ENCODE peak calls at places on chromosomes 1 and 21, in four cellular contexts. Z is NT2/D1, L is breast epithelium, M is pancreas. V is an unnamed sample. For H3K27me3, the result is how much of the 10 kb centered on the place peaks cover.

GRCh38 chr1:41665962-41666917 is 181.8 kb upstream of the EDN2 start:
- DNase-seq in L (no peak), M (no peak), Z (no peak), V (no peak)

GRCh38 chr1:31991202-31991601 is 22.5 kb upstream of the KHDRBS1 start:
- DNase-seq in L (no peak), Z (no peak), M (no peak), V (no peak)

GRCh38 chr1:110515896-110516295 is 3.1 kb downstream of the KCNA10 start:
- DNase-seq in L (no peak), Z (no peak), M (no peak), V (no peak)

GRCh38 chr1:156154317-156154749 is 948 bp downstream of the SEMA4A start:
- DNase-seq in Z (no peak), M (no peak), L (no peak), V (no peak)

GRCh38 chr1:244391761-244392160 is 59.9 kb downstream of the ADSS2 start:
- DNase-seq in L (no peak), M (no peak), Z (no peak), V (no peak)

GRCh38 chr21:36459098-36459497 is 20.8 kb downstream of the CLDN14 start:
- DNase-seq in M (no peak), L (no peak), Z (no peak), V (no peak)

GRCh38 chr1:162285149-162285561 is 91.5 kb downstream of the SPATA46 start:
- DNase-seq in L (peak), M (peak), Z (no peak), V (no peak)

GRCh38 chr1:71828431-71829012 is 453.8 kb downstream of the NEGR1 start:
- DNase-seq in Z (no peak), M (no peak), L (no peak), V (no peak)

GRCh38 chr1:208520700-208521099 is 276.5 kb upstream of the PLXNA2 start:
- DNase-seq in Z (no peak), L (no peak), M (no peak), V (no peak)

GRCh38 chr1:156394835-156395461 is 25.9 kb downstream of the RHBG start:
- DNase-seq in L (no peak), M (no peak), Z (no peak), V (no peak)

GRCh38 chr1:231216515-231216914 is 24.5 kb upstream of the GNPAT start:
- DNase-seq in M (no peak), Z (no peak), L (no peak), V (no peak)

GRCh38 chr1:231214918-231215675 is 25.9 kb upstream of the GNPAT start:
- DNase-seq in M (no peak), Z (no peak), L (no peak), V (no peak)

GRCh38 chr1:231213831-231214573 is 27.0 kb upstream of the GNPAT start:
- DNase-seq in L (no peak), Z (no peak), M (no peak), V (no peak)

GRCh38 chr1:231217056-231217455 is 24.0 kb upstream of the GNPAT start:
- DNase-seq in M (no peak), Z (no peak), L (no peak), V (no peak)

DNA sequence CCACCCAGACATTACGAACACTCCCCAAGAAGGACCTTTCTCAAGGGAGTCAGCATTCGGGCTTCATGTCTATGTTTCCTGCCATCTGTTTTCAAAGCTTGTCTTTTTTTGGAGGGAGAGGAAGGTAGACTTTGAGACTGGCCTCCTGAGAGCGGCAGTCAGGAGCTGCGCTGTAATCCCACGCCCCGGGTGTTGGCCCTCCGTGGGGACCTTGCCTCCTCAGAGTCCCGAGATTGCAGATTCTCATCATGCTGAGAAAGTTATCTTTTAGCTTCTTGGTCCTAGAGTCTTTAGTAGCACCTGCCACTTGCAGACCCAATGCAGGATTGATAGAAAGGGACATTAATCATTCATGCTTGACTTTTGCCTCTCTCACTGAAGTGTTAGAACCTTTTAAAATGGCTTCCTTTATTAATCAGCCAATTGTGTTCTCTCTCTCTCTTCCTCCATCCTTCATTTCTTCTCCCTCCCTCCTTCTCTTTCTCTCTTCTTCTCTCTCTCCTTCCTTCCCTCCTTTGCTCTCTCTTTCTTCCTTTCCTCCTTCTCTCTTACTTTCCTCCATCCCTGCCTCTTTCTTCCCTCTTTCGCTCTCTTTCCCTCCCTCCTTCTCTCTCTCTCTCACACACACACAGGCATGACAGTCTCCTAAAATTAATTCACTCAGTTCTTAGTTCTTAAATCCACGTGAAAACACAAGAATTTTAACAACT is 25.2 kb upstream of the GNPAT start:
- DNase-seq in Z (no peak), L (no peak), M (no peak), V (no peak)
- H3K27me3 ChIP-seq in Z (half or more), L (under half), M (under half), V (under half)

DNA sequence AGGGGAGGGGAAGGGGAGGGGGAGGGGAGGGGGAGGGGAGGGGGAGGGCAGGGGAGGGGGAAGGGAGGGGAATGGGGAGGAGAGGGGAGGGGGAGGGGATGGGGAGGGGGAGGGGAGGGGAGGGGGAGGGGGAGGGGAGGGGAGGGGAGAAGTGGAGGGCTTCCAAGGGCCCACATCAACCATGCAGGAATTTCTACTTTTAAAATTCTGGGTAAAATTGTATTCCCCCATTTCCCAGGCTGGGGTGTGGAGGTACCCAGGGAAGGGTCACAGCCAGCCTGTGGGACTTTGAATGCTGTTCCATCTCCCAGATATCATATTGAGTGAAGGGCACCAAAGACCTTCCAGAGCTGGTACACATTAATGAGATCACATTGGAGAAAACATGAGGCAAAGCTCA is 126.9 kb upstream of the ETS2 start:
- DNase-seq in Z (no peak), L (no peak), M (no peak), V (no peak)
- H3K27me3 ChIP-seq in Z (under half), L (under half), M (under half), V (under half)

DNA sequence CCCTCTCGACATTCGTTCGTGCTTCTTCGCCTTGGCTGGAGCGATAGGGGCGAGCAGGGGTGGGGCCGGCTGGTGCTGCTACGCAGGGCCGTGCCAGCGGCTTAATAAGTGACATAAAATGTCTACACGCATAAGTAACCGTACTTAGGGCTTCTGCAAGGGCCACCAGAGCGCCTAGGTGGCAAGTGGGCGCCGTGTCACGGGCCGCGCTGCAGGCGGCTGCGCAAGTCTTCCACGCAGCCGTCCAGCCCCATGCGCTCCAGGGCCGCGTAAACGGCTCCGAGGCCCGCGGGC is 4.8 kb downstream of the TNFRSF25 start:
- DNase-seq in L (no peak), Z (no peak), M (no peak), V (no peak)
- H3K27me3 ChIP-seq in L (under half), Z (under half), M (under half), V (under half)

GRCh38 chr21:45998276-45998701 is 16.7 kb downstream of the COL6A1 start:
- DNase-seq in M (peak), Z (no peak), L (peak), V (no peak)
- H3K27me3 ChIP-seq in M (under half), Z (under half), L (under half), V (under half)

DNA sequence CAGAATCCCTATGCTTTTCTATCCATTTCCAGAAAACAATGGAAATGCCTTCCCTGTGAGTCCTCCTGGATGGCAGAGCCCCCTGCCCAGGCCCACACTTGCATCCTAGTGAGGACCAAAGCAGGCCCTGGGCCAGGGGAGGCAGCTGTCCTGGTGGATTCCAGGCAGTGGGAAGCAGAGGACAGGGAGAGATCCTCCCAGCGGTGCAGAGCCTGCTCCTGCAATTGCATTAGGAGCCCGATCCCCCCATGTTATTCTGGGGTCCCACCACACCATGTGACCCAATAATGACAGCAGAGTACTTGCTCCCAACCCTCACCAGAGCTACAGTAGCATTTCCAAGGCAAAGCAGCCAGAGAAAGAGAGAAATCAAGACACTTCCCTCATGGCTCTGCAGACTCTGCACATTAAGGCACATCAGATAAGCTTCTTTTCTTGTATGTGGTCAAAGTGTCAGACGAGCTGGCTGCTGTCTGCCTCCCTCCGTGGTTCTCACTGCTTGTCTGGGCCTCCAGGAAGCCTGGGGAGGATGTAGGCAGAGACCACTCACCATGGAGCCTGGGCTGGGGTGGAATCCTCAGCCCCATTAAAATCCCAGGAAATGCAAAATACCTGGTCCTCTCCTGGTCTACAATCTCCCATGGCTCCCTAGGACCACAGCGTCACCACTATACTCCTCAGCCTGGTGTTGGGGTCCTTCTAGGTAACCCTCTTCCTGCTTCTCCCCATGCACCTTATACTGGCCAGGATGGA is 54.9 kb upstream of the RUNX3 start:
- DNase-seq in Z (no peak), L (no peak), M (peak), V (no peak)
- H3K27me3 ChIP-seq in Z (under half), L (under half), M (under half), V (under half)

DNA sequence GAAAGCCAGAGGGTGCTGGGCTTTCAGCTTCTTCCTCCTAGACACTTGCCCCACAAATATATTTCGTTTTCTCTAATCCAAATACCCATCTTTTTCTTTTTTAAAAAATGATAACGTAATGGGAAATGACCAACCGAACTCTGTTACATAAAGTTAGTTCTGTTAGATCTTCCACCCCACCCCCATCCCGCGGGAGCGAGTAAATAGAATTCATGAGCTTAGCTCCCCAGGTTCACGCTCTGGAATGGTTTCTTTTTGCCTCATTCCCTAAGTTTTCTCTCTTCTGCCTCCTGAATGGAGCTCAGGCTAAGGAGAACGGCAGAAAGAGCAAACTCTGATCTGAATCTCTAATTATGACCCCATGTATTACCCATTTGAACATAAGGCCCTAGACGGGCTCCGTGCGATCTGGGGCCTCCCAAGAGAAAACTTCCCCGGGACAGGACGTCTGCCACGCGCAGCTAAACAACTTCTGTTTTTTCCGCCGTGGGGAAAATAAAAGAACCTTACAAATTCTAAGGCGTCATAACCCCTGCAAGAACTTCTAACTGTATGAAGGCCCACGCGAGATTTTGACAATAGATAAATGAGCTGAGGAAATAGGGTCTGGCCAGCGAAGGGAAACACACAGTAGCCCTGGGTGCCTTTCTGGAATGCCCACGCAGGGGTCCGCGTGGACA is 2.4 kb downstream of the TBX15 start:
- DNase-seq in M (no peak), L (no peak), Z (no peak), V (no peak)
- H3K27me3 ChIP-seq in M (under half), L (under half), Z (under half), V (under half)

GRCh38 chr1:235918481-235918880 is 51.8 kb upstream of the LYST start:
- DNase-seq in L (no peak), Z (no peak), M (no peak), V (no peak)

GRCh38 chr1:235918032-235918431 is 51.3 kb upstream of the LYST start:
- DNase-seq in Z (no peak), M (no peak), L (no peak), V (peak)

GRCh38 chr1:235919127-235919796 is 52.6 kb upstream of the LYST start:
- DNase-seq in Z (no peak), L (no peak), M (no peak), V (no peak)

GRCh38 chr1:235920596-235921375 is 54.1 kb upstream of the LYST start:
- DNase-seq in Z (no peak), L (no peak), M (no peak), V (no peak)

GRCh38 chr1:235919797-235920475 is 53.2 kb upstream of the LYST start:
- DNase-seq in Z (peak), M (no peak), L (no peak), V (no peak)
- H3K27me3 ChIP-seq in Z (under half), M (under half), L (under half), V (under half)

GRCh38 chr1:203272633-203273205 is 32.6 kb upstream of the BTG2 start:
- DNase-seq in M (no peak), L (no peak), Z (no peak), V (no peak)

GRCh38 chr1:203274603-203275381 is 30.5 kb upstream of the BTG2 start:
- DNase-seq in M (no peak), L (no peak), Z (no peak), V (peak)

GRCh38 chr1:203273869-203274602 is 31.3 kb upstream of the BTG2 start:
- DNase-seq in Z (no peak), M (no peak), L (no peak), V (no peak)

GRCh38 chr1:203271962-203272632 is 33.2 kb upstream of the BTG2 start:
- DNase-seq in M (no peak), L (no peak), Z (no peak), V (no peak)

DNA sequence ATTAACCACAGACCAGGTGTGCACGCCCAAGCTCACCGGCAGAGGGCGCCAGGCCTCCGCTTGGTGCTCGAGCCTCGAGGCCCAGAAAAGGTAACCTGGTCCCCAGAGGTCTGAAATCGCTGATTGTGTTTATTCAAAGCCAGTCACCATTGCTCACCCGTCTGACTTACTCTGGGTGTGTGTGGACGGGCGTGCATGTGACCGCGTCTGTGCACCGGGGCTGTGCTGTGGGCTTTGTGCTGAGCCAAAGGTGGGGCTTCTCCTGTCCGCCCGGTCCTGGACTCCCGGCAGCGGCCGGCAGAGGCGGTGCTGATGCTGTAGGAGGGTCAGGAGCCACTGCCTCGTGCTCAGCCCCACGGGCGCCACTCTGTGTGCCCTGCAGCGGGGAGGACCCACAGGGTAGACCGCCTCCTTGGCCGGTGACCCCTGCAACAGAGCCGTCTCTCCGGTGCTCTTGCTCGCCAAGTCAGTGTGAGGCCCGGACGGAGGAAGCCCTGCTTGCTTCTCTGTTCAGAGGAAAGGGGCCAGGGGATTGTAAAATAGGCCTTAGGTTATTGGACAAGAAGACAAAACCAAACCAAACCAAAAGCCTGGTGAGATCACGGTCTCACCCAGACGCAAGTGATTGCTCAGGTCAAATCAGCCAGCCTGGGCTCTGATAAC is 32.0 kb upstream of the BTG2 start:
- DNase-seq in M (peak), Z (peak), L (peak), V (peak)
- H3K27me3 ChIP-seq in M (under half), Z (under half), L (under half), V (under half)

V was measured in ascending aorta.